ENCODE peak calls at places on chromosomes 12 and 14, in four cellular contexts. U is SK-N-SH; J is naive thymus-derived CD4-positive, alpha-beta T cell; I is CD8-positive, alpha-beta T cell. K is an unnamed sample. For H3K9me3 and H3K4me1, the result is how much of the 10 kb centered on the place peaks cover.

GRCh38 chr12:89395712-89396111 is 43.4 kb upstream of the DUSP6 start:
- DNase-seq in U (no peak), J (no peak), I (no peak), K (no peak)

GRCh38 chr12:76927170-76927784 is 48.5 kb upstream of the CSRP2 start:
- DNase-seq in U (peak), I (no peak), J (no peak), K (peak)

GRCh38 chr12:60266381-60266852 is 670.6 kb downstream of the SLC16A7 start:
- DNase-seq in I (no peak), U (no peak), J (no peak), K (peak)

GRCh38 chr12:2550470-2551090 is 244.2 kb upstream of the FKBP4 start:
- DNase-seq in U (no peak), I (no peak), J (no peak), K (no peak)

GRCh38 chr12:20599757-20600156 is 95.4 kb upstream of the SLCO1C1 start:
- DNase-seq in J (no peak), I (no peak), U (no peak), K (no peak)

GRCh38 chr14:34539407-34540180 is at the start of gene EAPP:
- DNase-seq in I (peak), J (peak), U (peak), K (peak)

GRCh38 chr12:132049442-132049841 is 94.7 kb downstream of the DDX51 start:
- DNase-seq in I (no peak), J (no peak), U (no peak), K (no peak)

GRCh38 chr12:30694971-30695326 is 720 bp downstream of the IPO8 start:
- DNase-seq in I (no peak), U (peak), J (no peak), K (peak)

GRCh38 chr14:104665663-104666522 is 23.5 kb upstream of the INF2 start:
- DNase-seq in U (no peak), J (no peak), I (peak), K (no peak)

GRCh38 chr14:46574236-46574970 is 77.2 kb downstream of the RPL10L start:
- DNase-seq in I (no peak), J (no peak), U (no peak), K (no peak)

GRCh38 chr12:65826513-65827171 is 2.4 kb downstream of the HMGA2 start:
- DNase-seq in I (no peak), J (no peak), U (peak), K (peak)

GRCh38 chr14:54637829-54638446 is 71.0 kb downstream of the SAMD4A start:
- DNase-seq in U (no peak), J (no peak), I (no peak), K (no peak)

GRCh38 chr14:67623114-67623513 is 3.4 kb downstream of the ARG2 start:
- DNase-seq in I (no peak), J (no peak), U (no peak), K (no peak)

GRCh38 chr14:24659916-24660570 is 26.1 kb upstream of the GZMB start:
- DNase-seq in J (no peak), I (no peak), U (no peak), K (no peak)

GRCh38 chr14:81618695-81619094 is 85.0 kb upstream of the SEL1L start:
- DNase-seq in I (no peak), J (no peak), U (no peak), K (no peak)

GRCh38 chr14:68662395-68662794 is 130.5 kb downstream of the ZFP36L1 start:
- DNase-seq in I (peak), J (peak), U (no peak), K (no peak)

GRCh38 chr12:5031958-5032357 is 11.7 kb upstream of the KCNA5 start:
- DNase-seq in I (no peak), U (no peak), J (no peak), K (no peak)

GRCh38 chr14:42023452-42023851 is 416.8 kb downstream of the LRFN5 start:
- DNase-seq in J (no peak), I (no peak), U (no peak), K (no peak)

GRCh38 chr14:80426686-80427085 is 215.4 kb upstream of the DIO2 start:
- DNase-seq in I (no peak), U (no peak), J (no peak), K (peak)

GRCh38 chr12:106672308-106673085 is 89.7 kb downstream of the RFX4 start:
- DNase-seq in J (no peak), I (no peak), U (no peak), K (peak)

GRCh38 chr14:93318927-93319326 is 13.9 kb downstream of the BTBD7 start:
- DNase-seq in U (no peak), J (no peak), I (no peak), K (peak)

GRCh38 chr12:3553681-3554546 is 62.9 kb downstream of the PRMT8 start:
- DNase-seq in I (no peak), J (no peak), U (peak), K (no peak)

GRCh38 chr14:101830271-101830670 is 68.8 kb downstream of the PPP2R5C start:
- DNase-seq in I (no peak), U (no peak), J (no peak), K (no peak)

GRCh38 chr12:685388-685787 is 22.1 kb upstream of the NINJ2 start:
- DNase-seq in U (no peak), J (peak), I (peak), K (peak)

GRCh38 chr12:26524862-26525465 is 308.0 kb downstream of the ITPR2 start:
- DNase-seq in U (no peak), J (no peak), I (no peak), K (no peak)

GRCh38 chr12:121765573-121765972 is 27.9 kb downstream of the RHOF start:
- DNase-seq in U (no peak), I (no peak), J (no peak), K (no peak)

GRCh38 chr12:39426636-39427245 is 16.2 kb downstream of the KIF21A start:
- DNase-seq in U (no peak), I (no peak), J (no peak), K (no peak)

GRCh38 chr12:54759751-54760150 is 94.6 kb upstream of the MUCL1 start:
- DNase-seq in U (no peak), I (no peak), J (no peak), K (peak)

GRCh38 chr14:99757331-99758070 is 35.7 kb upstream of the EML1 start:
- DNase-seq in I (no peak), U (no peak), J (no peak), K (no peak)

GRCh38 chr12:87656311-87656710 is 372.9 kb downstream of the C12orf50 start:
- DNase-seq in J (no peak), I (no peak), U (no peak), K (no peak)
- H3K9me3 ChIP-seq in J (under half), I (under half), U (under half), K (under half)

GRCh38 chr12:122880155-122880605 is 15.7 kb downstream of the VPS37B start:
- DNase-seq in U (no peak), J (no peak), I (no peak), K (peak)
- H3K4me1 ChIP-seq in U (under half), J (half or more), I (half or more), K (under half)

DNA sequence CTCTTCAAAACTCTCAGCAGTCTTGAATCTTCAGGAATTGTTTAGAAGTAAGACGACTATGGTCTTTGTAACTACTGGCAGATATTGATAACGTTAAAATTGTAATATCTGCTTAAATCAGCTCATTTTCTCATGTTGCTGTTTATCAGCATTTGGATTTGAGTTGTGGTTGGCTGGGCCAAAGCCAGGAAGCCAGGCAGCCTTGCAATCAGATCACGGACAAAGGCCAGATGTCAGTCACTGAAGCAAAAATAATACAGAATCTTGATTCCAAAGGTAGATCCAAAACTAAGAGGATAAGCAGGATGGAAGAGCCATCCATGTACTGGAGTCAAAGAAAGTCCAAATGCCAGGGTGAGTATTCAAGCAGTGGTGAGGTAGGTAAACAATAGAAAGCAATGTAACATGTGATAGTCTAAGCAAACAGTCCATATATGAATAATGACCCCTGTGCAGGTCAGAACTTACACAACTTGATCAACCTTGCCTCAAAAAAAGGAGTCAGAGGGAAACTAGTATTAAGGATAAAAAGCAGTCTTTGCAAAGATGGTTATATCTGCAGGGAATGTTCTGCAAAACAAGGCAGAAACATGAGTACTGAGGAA is 95.8 kb upstream of the RAP1B start:
- DNase-seq in J (no peak), I (no peak), U (no peak), K (no peak)
- H3K4me3 ChIP-seq in J (no peak), I (no peak), U (no peak), K (no peak)

DNA sequence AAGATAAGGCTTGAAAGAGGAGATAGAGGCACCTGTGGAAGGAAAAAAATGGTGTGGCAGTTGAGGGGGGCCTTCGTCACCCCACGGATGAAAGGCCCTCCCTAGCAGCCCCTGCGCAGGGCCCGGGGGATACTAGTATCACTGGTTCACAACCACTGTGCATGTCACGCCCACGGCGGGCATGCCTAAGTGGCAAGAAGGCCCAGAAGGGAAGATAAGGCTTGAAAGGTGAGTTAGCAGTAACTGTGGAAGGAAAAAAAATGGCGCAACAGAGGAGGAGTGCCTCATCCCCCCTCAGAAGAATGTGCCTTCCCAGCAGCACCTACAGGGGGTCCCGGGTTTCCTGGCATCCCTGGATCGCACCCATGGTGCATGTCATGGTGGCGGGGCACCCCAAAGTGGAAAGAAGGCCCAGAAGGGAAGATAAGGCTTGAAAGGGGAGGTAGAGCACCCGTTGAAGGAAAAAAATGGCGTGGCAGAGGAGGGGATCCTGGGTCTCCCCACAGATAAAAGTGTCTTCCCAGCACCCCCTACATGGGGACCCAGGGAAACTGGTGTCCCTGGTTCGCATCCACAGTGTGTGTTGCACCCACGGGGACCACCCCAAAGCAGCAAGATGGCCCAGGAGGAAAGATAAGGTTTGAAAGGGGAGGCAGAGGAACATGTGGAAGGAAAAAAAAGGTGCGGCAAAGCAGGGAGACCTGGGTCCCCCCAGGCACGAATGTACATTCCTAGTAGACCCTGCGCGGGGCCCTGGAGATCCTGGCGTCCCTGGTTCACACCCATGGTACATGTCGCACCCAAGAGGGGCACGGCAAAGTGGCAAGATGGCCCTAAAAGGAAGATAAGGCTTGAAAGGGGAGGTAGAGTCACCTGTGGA is 279.2 kb downstream of the ALG10 start:
- DNase-seq in I (no peak), U (no peak), J (no peak), K (no peak)
- H3K9me3 ChIP-seq in I (under half), U (under half), J (under half), K (under half)

GRCh38 chr14:22852599-22852939 is 16.2 kb downstream of the MMP14 start:
- DNase-seq in U (no peak), J (no peak), I (no peak), K (no peak)

GRCh38 chr14:22849212-22849819 is 12.9 kb downstream of the MMP14 start:
- DNase-seq in I (no peak), U (peak), J (no peak), K (no peak)

GRCh38 chr14:22848391-22849164 is 12.2 kb downstream of the MMP14 start:
- DNase-seq in U (peak), I (no peak), J (no peak), K (peak)

GRCh38 chr14:22852940-22853767 is 16.8 kb downstream of the MMP14 start:
- DNase-seq in I (peak), U (peak), J (peak), K (peak)

GRCh38 chr14:22850944-22851790 is 14.8 kb downstream of the MMP14 start:
- DNase-seq in I (no peak), U (no peak), J (no peak), K (no peak)
- H3K4me1 ChIP-seq in I (under half), U (under half), J (under half), K (under half)

DNA sequence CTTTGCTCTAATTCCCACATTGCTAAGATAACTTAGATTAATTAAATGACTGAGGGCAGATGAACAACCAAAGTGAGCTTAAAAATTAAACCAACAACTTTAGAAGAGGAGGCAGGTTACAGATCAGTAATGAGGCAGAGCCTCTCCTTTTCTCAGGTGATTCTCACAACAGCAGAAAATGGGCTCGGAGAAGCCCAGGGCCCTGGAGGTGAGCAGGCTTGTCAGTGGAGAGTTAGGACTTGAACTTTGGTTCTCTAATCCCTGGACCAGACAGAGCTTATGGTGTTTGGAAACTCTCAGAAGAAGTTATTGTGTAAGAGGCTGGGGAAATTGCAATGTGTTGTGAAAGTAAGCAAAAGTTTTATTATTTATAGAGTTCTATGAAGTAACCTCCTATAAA is 2.8 kb downstream of the TRHDE start:
- DNase-seq in I (no peak), U (no peak), J (no peak), K (peak)
- H3K4me3 ChIP-seq in I (no peak), U (no peak), J (no peak), K (no peak)

GRCh38 chr12:25124493-25124892 is 70.5 kb downstream of the DNAI7 start:
- DNase-seq in I (no peak), U (no peak), J (no peak), K (no peak)

GRCh38 chr12:25119020-25119419 is 75.9 kb downstream of the DNAI7 start:
- DNase-seq in I (no peak), U (no peak), J (no peak), K (no peak)

GRCh38 chr12:25121110-25121509 is 73.8 kb downstream of the DNAI7 start:
- DNase-seq in U (no peak), I (no peak), J (no peak), K (no peak)

GRCh38 chr12:25123126-25123525 is 71.8 kb downstream of the DNAI7 start:
- DNase-seq in I (no peak), U (no peak), J (no peak), K (no peak)

DNA sequence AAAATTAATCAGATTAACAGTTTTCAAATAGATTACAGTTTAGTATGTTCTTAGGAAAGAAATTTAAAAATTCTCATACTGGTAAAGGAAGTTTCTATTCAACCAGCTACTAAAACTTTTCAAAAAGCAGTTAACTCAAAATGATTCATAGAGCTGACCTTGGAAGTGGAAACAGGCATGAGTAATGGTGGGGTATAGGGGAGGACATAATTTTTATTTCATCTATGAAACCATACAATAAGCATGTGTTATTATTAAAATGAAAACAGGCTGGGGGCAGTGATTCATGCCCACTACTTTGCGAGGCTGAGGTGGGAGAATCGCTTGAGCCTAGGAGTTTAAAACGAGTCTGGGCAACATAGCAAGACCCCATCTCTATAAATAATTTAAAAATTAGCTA is 73.0 kb downstream of the DNAI7 start:
- DNase-seq in U (no peak), J (no peak), I (no peak), K (no peak)
- H3K9me3 ChIP-seq in U (under half), J (under half), I (under half), K (under half)

DNA sequence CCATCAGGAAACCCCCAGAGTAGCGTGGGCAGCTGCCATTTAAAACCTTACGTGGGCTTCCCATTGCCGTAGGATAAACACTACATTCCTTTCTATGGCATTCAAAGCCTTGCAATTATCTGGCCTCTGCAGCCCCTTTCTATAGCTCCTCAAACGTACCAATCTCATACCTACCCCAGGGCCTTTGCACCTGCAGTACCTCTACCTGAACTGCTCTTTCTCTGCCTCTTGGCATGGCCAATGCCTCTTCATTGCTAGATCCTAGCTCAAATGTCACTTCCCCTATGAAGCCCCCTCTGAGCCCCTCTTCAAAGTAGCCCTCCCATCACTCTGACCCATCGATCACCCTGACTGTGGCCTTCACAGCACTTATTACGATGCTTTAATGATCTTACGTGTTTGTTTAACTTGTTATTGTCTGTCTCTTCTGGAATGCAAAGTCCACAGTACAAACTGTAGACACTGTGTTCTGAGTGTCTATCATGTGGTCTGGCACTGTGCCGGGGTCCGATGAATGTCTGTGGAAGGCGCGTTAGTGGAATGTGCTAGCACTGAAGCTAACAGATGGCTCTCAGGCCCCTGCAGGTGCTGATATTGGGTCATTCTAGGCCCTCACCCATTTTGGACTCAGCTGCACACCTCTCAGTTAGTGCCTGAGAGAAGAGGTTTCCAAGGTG is 157.3 kb upstream of the NOS1 start:
- DNase-seq in I (no peak), J (no peak), U (no peak), K (no peak)
- H3K4me1 ChIP-seq in I (under half), J (under half), U (under half), K (under half)

GRCh38 chr12:56522486-56523193 is 1.0 kb downstream of the RBMS2 start:
- DNase-seq in J (no peak), I (no peak), U (peak), K (peak)
- H3K4me3 ChIP-seq in J (peak), I (no peak), U (peak), K (peak)

DNA sequence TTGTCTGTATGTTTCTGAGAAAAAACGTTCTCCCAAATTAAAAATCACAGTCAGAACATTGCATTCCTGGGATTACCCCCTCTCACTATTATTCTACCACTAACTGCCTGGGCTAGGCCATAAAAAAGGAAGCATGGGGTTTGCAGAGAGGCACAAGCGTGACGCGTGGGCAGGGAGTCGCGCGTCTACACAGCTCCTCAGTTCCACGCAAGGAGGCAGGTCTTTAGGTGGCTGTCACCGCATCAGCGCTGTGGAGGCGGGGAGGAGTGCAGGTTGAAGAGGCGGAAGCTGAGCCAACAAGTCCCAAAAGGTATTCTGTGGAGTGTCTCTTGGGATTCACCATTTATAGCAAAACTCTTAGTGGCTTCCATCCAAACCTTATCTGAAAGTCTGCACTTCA is 109.9 kb downstream of the RIMBP2 start:
- DNase-seq in J (no peak), I (no peak), U (no peak), K (no peak)
- H3K9me3 ChIP-seq in J (under half), I (under half), U (under half), K (under half)